ENCODE peak calls at places on chromosomes 6 and 20, in seven cellular contexts. H is NCI-H774; N is GM12891; G is pons; M is stimulated activated CD8-positive, alpha-beta memory T cell treated with anti-CD3 and anti-CD28 coated beads, Interleukin-12 subunit alpha, Interleukin-12 subunit beta, amount 100 ng/mL, for 1 hour; C is coronary artery; K is bronchial epithelial cell. J is an unnamed sample.
A peak's percentile ranks its signal among the peaks of the same experiment; 100 is the strongest.

GRCh38 chr6:157669747-157670216 is 153.3 kb upstream of the SNX9 start:
- DNase-seq in H (no peak), N (no peak), G (peak; percentile 71), M (no peak), C (peak; percentile 89), K (peak; percentile 37), J (peak; percentile 73)

GRCh38 chr6:7144810-7145209 is 37.0 kb downstream of the RREB1 start:
- DNase-seq in H (no peak), N (no peak), G (no peak), M (no peak), C (no peak), K (no peak), J (no peak)

GRCh38 chr6:96826865-96827264 is 10.4 kb downstream of the GPR63 start:
- DNase-seq in H (no peak), N (no peak), G (no peak), M (no peak), C (no peak), K (no peak), J (no peak)

GRCh38 chr20:64065973-64066341 is 3.0 kb downstream of the TCEA2 start:
- DNase-seq in H (no peak), N (peak; percentile 80), G (no peak), M (no peak), C (no peak), K (peak; percentile 61), J (no peak)

GRCh38 chr6:51585264-51585663 is 502.1 kb downstream of the PKHD1 start:
- DNase-seq in H (no peak), N (no peak), G (no peak), M (no peak), C (no peak), K (no peak), J (no peak)

GRCh38 chr6:144581807-144582537 is 296.8 kb downstream of the UTRN start:
- DNase-seq in H (peak; percentile 45), N (no peak), G (peak; percentile 49), M (no peak), C (no peak), K (peak; percentile 20), J (peak; percentile 25)

GRCh38 chr6:112760831-112761230 is 413.7 kb downstream of the RFPL4B start:
- DNase-seq in H (no peak), N (no peak), G (no peak), M (no peak), C (no peak), K (no peak), J (no peak)

GRCh38 chr6:52994789-52995078 is 350 bp downstream of the GSTA4 start:
- DNase-seq in H (no peak), N (peak; percentile 13), G (no peak), M (no peak), C (no peak), K (no peak), J (peak; percentile 66)

GRCh38 chr6:127634178-127634577 is 57.2 kb downstream of the C6orf58 start:
- DNase-seq in H (no peak), N (no peak), G (no peak), M (no peak), C (no peak), K (no peak), J (no peak)

GRCh38 chr6:150667977-150668716 is 68.5 kb downstream of the PLEKHG1 start:
- DNase-seq in H (peak; percentile 68), N (no peak), G (peak; percentile 68), M (no peak), C (peak; percentile 87), K (peak; percentile 94), J (peak; percentile 85)